ENCODE peak calls at places on chromosomes 7 and 10, in five cellular contexts. L, A, P, Q and J are unnamed samples.

GRCh38 chr10:24762161-24762924 is 38.7 kb upstream of the ARHGAP21 start:
- DNase-seq in P (no peak), L (no peak), Q (no peak), A (no peak), J (no peak)

GRCh38 chr10:116961305-116962251 is 43.4 kb downstream of the SHTN1 start:
- DNase-seq in Q (no peak), P (no peak), A (no peak), L (no peak), J (no peak)

GRCh38 chr10:113024930-113025329 is 74.9 kb downstream of the TCF7L2 start:
- DNase-seq in A (no peak), P (no peak), L (no peak), Q (no peak), J (no peak)

GRCh38 chr10:13100349-13101294 is 659 bp downstream of the OPTN start:
- DNase-seq in Q (peak; percentile 53), P (no peak), L (peak; percentile 4), A (no peak), J (no peak)

GRCh38 chr7:33444501-33444900 is 315.1 kb downstream of the BBS9 start:
- DNase-seq in A (peak; percentile 54), P (no peak), L (no peak), Q (no peak), J (no peak)

GRCh38 chr7:90430614-90431445 is 27.6 kb downstream of the CLDN12 start:
- DNase-seq in A (no peak), L (no peak), P (no peak), Q (no peak), J (no peak)

GRCh38 chr7:126790763-126791162 is 462.0 kb downstream of the GRM8 start:
- DNase-seq in L (no peak), Q (no peak), A (no peak), P (no peak), J (no peak)

GRCh38 chr10:84179059-84179710 is 5.6 kb downstream of the GPR15LG start:
- DNase-seq in Q (no peak), L (no peak), A (no peak), P (no peak), J (peak; percentile 62)

GRCh38 chr7:158034571-158034970 is 553.1 kb downstream of the PTPRN2 start:
- DNase-seq in Q (no peak), A (no peak), P (no peak), L (no peak), J (no peak)

GRCh38 chr7:50431316-50431715 is 18.8 kb downstream of the FIGNL1 start:
- DNase-seq in L (no peak), A (no peak), P (no peak), Q (no peak), J (no peak)

GRCh38 chr7:154857240-154857639 is 145.7 kb downstream of the PAXIP1 start:
- DNase-seq in Q (no peak), P (no peak), A (no peak), L (no peak), J (peak; percentile 63)

GRCh38 chr7:49229246-49229645 is 304.9 kb downstream of the CDC14C start:
- DNase-seq in A (no peak), P (no peak), Q (no peak), L (no peak), J (no peak)

GRCh38 chr7:72196176-72196575 is 216.0 kb downstream of the CALN1 start:
- DNase-seq in L (no peak), A (no peak), Q (no peak), P (no peak), J (no peak)

GRCh38 chr7:105178928-105179541 is 165.0 kb downstream of the KMT2E start:
- DNase-seq in L (no peak), Q (no peak), P (no peak), A (no peak), J (no peak)

GRCh38 chr7:5657901-5658300 is 123.6 kb downstream of the RNF216 start:
- DNase-seq in L (no peak), A (no peak), P (no peak), Q (no peak), J (no peak)

GRCh38 chr10:15333909-15334649 is 37.0 kb downstream of the FAM171A1 start:
- DNase-seq in L (no peak), A (no peak), P (no peak), Q (no peak), J (no peak)

GRCh38 chr10:71981024-71981867 is 17.1 kb downstream of the CHST3 start:
- DNase-seq in L (no peak), Q (peak; percentile 33), P (no peak), A (no peak), J (no peak)

GRCh38 chr7:38465946-38466345 is 165.2 kb downstream of the AMPH start:
- DNase-seq in P (no peak), A (no peak), L (no peak), Q (no peak), J (no peak)

GRCh38 chr7:52741670-52742069 is 293.8 kb upstream of the POM121L12 start:
- DNase-seq in Q (no peak), P (no peak), A (no peak), L (no peak), J (no peak)

GRCh38 chr10:80416401-80417098 is 8.2 kb downstream of the PRXL2A start:
- DNase-seq in L (no peak), Q (peak; percentile 46), A (peak; percentile 34), P (no peak), J (peak; percentile 59)

GRCh38 chr7:112550468-112551060 is 69.8 kb downstream of the LSMEM1 start:
- DNase-seq in L (no peak), Q (peak; percentile 18), P (no peak), A (no peak), J (no peak)

GRCh38 chr10:23399701-23400144 is 39.2 kb upstream of the OTUD1 start:
- DNase-seq in A (no peak), L (no peak), P (no peak), Q (peak; percentile 61), J (no peak)

GRCh38 chr7:48179631-48180030 is 8.4 kb downstream of the ABCA13 start:
- DNase-seq in P (no peak), L (no peak), Q (no peak), A (no peak), J (no peak)

GRCh38 chr10:131210181-131210580 is 101.3 kb downstream of the TCERG1L start:
- DNase-seq in Q (peak; percentile 1), A (no peak), L (no peak), P (no peak), J (no peak)